ENCODE peak calls at places on chromosome 18, in eight cellular contexts. V is esophagus squamous epithelium; K is small intestine; S is CD8-positive, alpha-beta memory T cell; X is prostate gland; R is aorta; Y is K562; E is adrenal gland. M is an unnamed sample. For H3K4me1 and H3K36me3, the result is how much of the 10 kb centered on the place peaks cover.

GRCh38 chr18:35635171-35635570 is 53.6 kb downstream of the GALNT1 start:
- DNase-seq in V (no peak), K (no peak), S (no peak), X (no peak), R (no peak), Y (no peak), E (no peak), M (no peak)

GRCh38 chr18:62984656-62985315 is 269.4 kb downstream of the PHLPP1 start:
- DNase-seq in V (no peak), K (no peak), S (no peak), X (no peak), R (no peak), Y (no peak), E (no peak), M (no peak)

GRCh38 chr18:79938196-79938595 is 13.3 kb downstream of the SLC66A2 start:
- DNase-seq in V (no peak), K (no peak), S (no peak), X (no peak), R (peak), Y (no peak), E (no peak), M (peak)

GRCh38 chr18:67232406-67232805 is 284.1 kb downstream of the DSEL start:
- DNase-seq in V (no peak), K (no peak), S (no peak), X (no peak), R (no peak), Y (no peak), E (no peak), M (no peak)

GRCh38 chr18:35458677-35459441 is 38.9 kb downstream of the INO80C start:
- DNase-seq in V (no peak), K (peak), S (no peak), X (no peak), R (peak), Y (peak), E (peak), M (peak)

GRCh38 chr18:13940326-13940725 is 25.0 kb upstream of the MC2R start:
- DNase-seq in V (no peak), K (no peak), S (no peak), X (no peak), R (no peak), Y (no peak), E (no peak), M (no peak)

GRCh38 chr18:59834267-59834666 is 65.5 kb upstream of the PMAIP1 start:
- DNase-seq in V (no peak), K (no peak), S (no peak), X (no peak), R (no peak), Y (no peak), E (no peak), M (no peak)

GRCh38 chr18:62717059-62717849 is 1.9 kb downstream of the PHLPP1 start:
- DNase-seq in V (no peak), K (peak), S (peak), X (peak), R (peak), Y (peak), E (peak), M (no peak)

GRCh38 chr18:79529991-79530390 is 134.3 kb downstream of the NFATC1 start:
- DNase-seq in V (no peak), K (no peak), S (no peak), X (no peak), R (peak), Y (no peak), E (no peak), M (peak)

GRCh38 chr18:7946724-7947377 is 379.7 kb downstream of the PTPRM start:
- DNase-seq in V (no peak), K (peak), S (no peak), X (no peak), R (no peak), Y (no peak), E (peak), M (peak)

GRCh38 chr18:33404244-33404873 is 36.2 kb downstream of the CCDC178 start:
- DNase-seq in V (no peak), K (no peak), S (no peak), X (no peak), R (no peak), Y (no peak), E (no peak), M (no peak)

GRCh38 chr18:5601188-5601624 is 57.4 kb upstream of the EPB41L3 start:
- DNase-seq in V (no peak), K (peak), S (no peak), X (no peak), R (no peak), Y (no peak), E (no peak), M (no peak)

GRCh38 chr18:79617521-79618500 is 61.8 kb upstream of the CTDP1 start:
- DNase-seq in V (no peak), K (no peak), S (no peak), X (no peak), R (peak), Y (no peak), E (no peak), M (peak)

GRCh38 chr18:25019946-25020345 is 332.0 kb downstream of the ZNF521 start:
- DNase-seq in V (no peak), K (no peak), S (no peak), X (no peak), R (no peak), Y (no peak), E (no peak), M (no peak)

GRCh38 chr18:61470111-61470673 is 137.0 kb downstream of the CDH20 start:
- DNase-seq in V (no peak), K (no peak), S (no peak), X (no peak), R (no peak), Y (no peak), E (no peak), M (no peak)

GRCh38 chr18:2400701-2401191 is 170.6 kb downstream of the METTL4 start:
- DNase-seq in V (no peak), K (no peak), S (no peak), X (no peak), R (no peak), Y (no peak), E (no peak), M (no peak)

GRCh38 chr18:58927659-58928058 is 63.0 kb downstream of the ZNF532 start:
- DNase-seq in V (no peak), K (no peak), S (no peak), X (no peak), R (no peak), Y (no peak), E (no peak), M (no peak)

GRCh38 chr18:77105021-77105420 is 27.6 kb downstream of the MBP start:
- DNase-seq in V (no peak), K (no peak), S (no peak), X (no peak), R (no peak), Y (no peak), E (no peak), M (no peak)
- H3K4me1 ChIP-seq in V (half or more), K (under half), S (half or more), X (under half), R (under half), Y (under half), E (under half), M (under half)

GRCh38 chr18:76361219-76361618 is 133.8 kb downstream of the ZNF516 start:
- DNase-seq in V (no peak), K (no peak), S (no peak), X (no peak), R (no peak), Y (no peak), E (no peak), M (no peak)
- H3K36me3 ChIP-seq in V (under half), K (under half), S (under half), X (under half), R (under half), Y (under half), E (under half), M (under half)

GRCh38 chr18:31199190-31199769 is 36.6 kb upstream of the DSC1 start:
- DNase-seq in V (no peak), K (peak), S (no peak), X (peak), R (no peak), Y (no peak), E (no peak), M (peak)
- H3K4me1 ChIP-seq in V (half or more), K (under half), S (under half), X (under half), R (under half), Y (under half), E (under half), M (under half)

DNA sequence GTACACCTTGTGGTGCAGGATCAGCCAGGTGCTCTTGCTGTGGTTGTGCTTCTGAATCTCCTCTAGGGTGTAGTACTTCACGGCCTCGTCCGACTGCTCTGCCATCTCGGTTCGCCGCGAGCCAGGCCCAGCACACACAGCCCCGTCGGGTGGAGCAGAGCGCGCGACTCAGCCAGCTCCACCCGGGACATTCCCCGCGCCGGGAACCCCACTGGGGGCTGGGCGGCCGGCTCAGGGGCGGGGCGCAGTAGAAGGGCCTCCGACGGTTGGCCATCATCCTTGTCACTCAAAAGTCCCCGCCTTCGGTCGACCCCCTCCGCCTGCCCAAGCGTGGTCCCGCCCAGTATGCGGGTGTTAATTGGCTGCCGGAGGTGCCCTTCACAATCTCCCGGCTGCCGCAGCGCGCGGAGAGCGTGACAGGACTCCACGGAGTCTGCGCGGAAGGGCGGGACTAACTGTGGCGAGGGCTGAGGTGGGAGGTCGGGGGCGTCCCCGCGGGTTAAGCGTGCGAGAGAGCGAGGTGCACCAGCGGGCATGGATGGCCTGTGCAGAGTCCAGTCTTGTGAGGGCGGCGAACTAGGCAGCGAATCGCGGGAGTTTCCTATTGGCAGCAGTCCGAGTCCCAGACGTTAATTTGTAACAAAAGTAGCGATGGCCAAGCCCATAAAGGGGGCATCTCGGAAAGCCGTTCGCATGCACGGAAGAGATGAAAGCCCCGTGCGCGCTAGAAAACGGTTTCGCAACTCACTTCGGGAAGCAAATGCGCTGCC is at the start of gene CYB5A:
- DNase-seq in V (peak), K (peak), S (peak), X (peak), R (peak), Y (peak), E (peak), M (peak)
- H3K36me3 ChIP-seq in V (under half), K (under half), S (under half), X (under half), R (under half), Y (under half), E (under half), M (under half)

GRCh38 chr18:55247032-55247431 is 287.8 kb upstream of the CCDC68 start:
- DNase-seq in V (no peak), K (no peak), S (no peak), X (no peak), R (no peak), Y (no peak), E (no peak), M (no peak)
- H3K4me1 ChIP-seq in V (under half), K (under half), S (under half), X (under half), R (under half), Y (under half), E (under half), M (under half)

GRCh38 chr18:44133483-44133882 is 547.2 kb upstream of the SETBP1 start:
- DNase-seq in V (no peak), K (no peak), S (no peak), X (no peak), R (no peak), Y (no peak), E (no peak), M (no peak)
- H3K36me3 ChIP-seq in V (under half), K (under half), S (under half), X (under half), R (under half), Y (under half), E (under half), M (under half)

GRCh38 chr18:31099490-31100230 is 2.6 kb downstream of the DSC2 start:
- DNase-seq in V (no peak), K (peak), S (no peak), X (no peak), R (no peak), Y (peak), E (no peak), M (peak)
- H3K4me1 ChIP-seq in V (under half), K (under half), S (under half), X (under half), R (under half), Y (under half), E (under half), M (under half)

M was measured in mucosa of descending colon.